ENCODE peak calls at places on chromosomes 5 and 9, in seven cellular contexts. L is Peyer's patch; N is fibroblast of mammary gland; J is AG09309; T is naive thymus-derived CD4-positive, alpha-beta T cell; X is lung; P is aorta. K is an unnamed sample.

GRCh38 chr9:90642570-90643539 is at the start of gene DIRAS2:
- DNase-seq in L (peak; percentile 73), T (peak; percentile 1), N (peak; percentile 44), J (peak; percentile 10), X (peak; percentile 50), P (no peak), K (peak; percentile 37)

GRCh38 chr5:40089269-40089668 is 590.4 kb upstream of the PTGER4 start:
- DNase-seq in N (peak; percentile 28), J (no peak), T (no peak), L (no peak), P (no peak), X (no peak), K (no peak)

GRCh38 chr5:147930759-147931158 is 24.4 kb upstream of the C5orf46 start:
- DNase-seq in J (no peak), N (no peak), L (no peak), X (no peak), T (no peak), P (no peak), K (no peak)

GRCh38 chr9:134634667-134635230 is 6.9 kb upstream of the COL5A1 start:
- DNase-seq in T (no peak), P (no peak), N (no peak), X (no peak), L (no peak), J (no peak), K (no peak)

GRCh38 chr9:128204858-128205257 is 1.7 kb downstream of the DNM1 start:
- DNase-seq in T (no peak), N (no peak), X (no peak), P (no peak), J (no peak), L (no peak), K (no peak)

GRCh38 chr5:119016125-119016774 is 27.9 kb upstream of the DTWD2 start:
- DNase-seq in T (no peak), P (no peak), N (no peak), X (no peak), L (peak; percentile 60), J (no peak), K (no peak)

GRCh38 chr5:138544171-138545134 is 1.4 kb upstream of the ETF1 start:
- DNase-seq in X (no peak), T (no peak), N (peak; percentile 69), J (peak; percentile 20), P (no peak), L (no peak), K (peak; percentile 76)

GRCh38 chr9:8946461-8946860 is 1146.9 kb upstream of the DMAC1 start:
- DNase-seq in L (no peak), T (no peak), P (no peak), X (no peak), J (no peak), N (no peak), K (no peak)

GRCh38 chr9:133587051-133587450 is 22.1 kb downstream of the FAM163B start:
- DNase-seq in T (no peak), X (no peak), N (no peak), L (no peak), J (no peak), P (no peak), K (no peak)

GRCh38 chr9:132973713-132974112 is 4.8 kb upstream of the GFI1B start:
- DNase-seq in L (no peak), N (peak; percentile 36), P (peak; percentile 46), X (no peak), T (no peak), J (no peak), K (peak; percentile 34)

GRCh38 chr5:308672-309271 is 12.7 kb upstream of the AHRR start:
- DNase-seq in J (no peak), T (no peak), N (peak; percentile 49), P (peak; percentile 68), X (no peak), L (no peak), K (no peak)

GRCh38 chr9:129620669-129621295 is at the start of gene C9orf50:
- DNase-seq in T (no peak), X (no peak), N (no peak), L (no peak), J (no peak), P (no peak), K (no peak)

GRCh38 chr5:89534331-89534730 is 651.3 kb upstream of the MEF2C start:
- DNase-seq in N (peak; percentile 20), L (no peak), T (no peak), J (peak; percentile 21), P (no peak), X (no peak), K (no peak)

GRCh38 chr9:109497193-109498165 is 628 bp downstream of the PTPN3 start:
- DNase-seq in L (peak; percentile 55), T (no peak), X (no peak), J (no peak), N (no peak), P (peak; percentile 72), K (peak; percentile 32)
- H3K4me3 ChIP-seq in L (peak overlapping the region; percentile 40), T (no peak overlapping the region), X (peak overlapping the region; percentile 36), J (peak overlapping the region; percentile 37), N (peak overlapping the region; percentile 49), P (peak overlapping the region; percentile 88), K (peak overlapping the region; percentile 59)

DNA sequence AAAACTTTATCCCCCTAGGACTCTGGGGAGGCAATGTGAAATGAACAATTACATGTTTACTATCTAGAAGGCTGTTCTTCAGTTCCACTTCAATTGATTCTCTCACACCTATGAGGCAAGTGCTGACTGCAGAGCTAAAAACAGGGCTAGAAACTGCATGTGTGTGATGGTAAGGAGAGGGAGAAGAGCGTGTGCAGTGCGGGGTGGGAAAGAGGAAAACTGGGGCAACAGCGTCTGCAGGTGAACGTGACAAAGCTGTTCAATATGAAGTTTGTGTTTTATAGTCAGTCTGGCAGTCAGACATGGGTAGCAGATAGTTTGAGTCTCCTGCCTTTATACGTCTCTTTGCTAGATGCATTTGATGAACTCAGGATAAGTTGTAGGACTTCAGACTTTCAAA is 6.6 kb upstream of the COMMD10 start:
- DNase-seq in X (no peak), N (no peak), J (no peak), L (no peak), P (no peak), T (no peak), K (no peak)
- H3K4me3 ChIP-seq in X (no peak overlapping the region), N (no peak overlapping the region), J (no peak overlapping the region), L (no peak overlapping the region), P (no peak overlapping the region), T (no peak overlapping the region), K (no peak overlapping the region)

GRCh38 chr9:76576344-76576743 is 117.4 kb downstream of the GCNT1 start:
- DNase-seq in J (peak; percentile 86), L (peak; percentile 83), X (no peak), T (no peak), N (peak; percentile 89), P (no peak), K (peak; percentile 59)
- H3K4me3 ChIP-seq in J (no peak overlapping the region), L (no peak overlapping the region), X (no peak overlapping the region), T (no peak overlapping the region), N (no peak overlapping the region), P (no peak overlapping the region), K (no peak overlapping the region)

DNA sequence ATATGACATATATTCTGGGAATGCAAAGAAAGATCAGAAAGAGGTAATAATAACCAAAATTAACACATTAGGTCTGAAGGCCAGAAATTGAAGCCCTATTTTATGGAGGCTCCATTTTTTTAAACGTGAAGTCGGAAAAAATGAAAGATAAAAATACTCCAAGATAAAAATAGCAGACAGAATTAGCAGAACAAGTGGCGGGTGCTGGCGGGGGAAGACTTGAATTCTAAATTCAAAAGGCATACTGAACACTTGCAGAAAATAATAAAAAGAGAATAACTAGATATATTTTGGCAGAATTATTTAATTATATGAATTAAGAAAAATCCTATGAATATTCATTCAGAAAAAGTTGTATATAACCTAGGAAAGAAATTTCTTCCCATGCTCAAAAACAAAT is 543.7 kb upstream of the ACO1 start:
- DNase-seq in X (no peak), T (no peak), P (no peak), N (no peak), L (no peak), J (no peak), K (no peak)
- H3K4me3 ChIP-seq in X (no peak overlapping the region), T (no peak overlapping the region), P (no peak overlapping the region), N (no peak overlapping the region), L (no peak overlapping the region), J (no peak overlapping the region), K (no peak overlapping the region)